ENCODE peak calls at places on chromosomes 2 and 18, in six cellular contexts. V is GM12878, L is thyroid gland, O is right lobe of liver, F is adrenal gland, Z is vagina. Y is an unnamed sample.

GRCh38 chr18:31497711-31498449 is at the start of gene DSG2:
- DNase-seq in V (no peak), L (peak), O (peak), F (peak), Z (no peak), Y (peak)

GRCh38 chr2:15984367-15985255 is 44.3 kb downstream of the MYCN start:
- DNase-seq in V (no peak), L (peak), O (no peak), F (no peak), Z (no peak), Y (no peak)

GRCh38 chr2:71631411-71631931 is 178.1 kb downstream of the DYSF start:
- DNase-seq in V (no peak), L (no peak), O (no peak), F (no peak), Z (no peak), Y (no peak)

GRCh38 chr2:89842180-89842908 is 1150.9 kb downstream of the RPIA start:
- DNase-seq in V (no peak), L (no peak), O (no peak), F (no peak), Z (no peak), Y (no peak)

GRCh38 chr2:216548901-216549321 is 50.3 kb downstream of the RPL37A start:
- DNase-seq in V (no peak), L (peak), O (no peak), F (no peak), Z (no peak), Y (peak)

GRCh38 chr2:234293973-234294372 is 202.9 kb downstream of the ARL4C start:
- DNase-seq in V (no peak), L (no peak), O (no peak), F (no peak), Z (no peak), Y (no peak)

GRCh38 chr2:229342376-229342775 is 71.3 kb upstream of the PID1 start:
- DNase-seq in V (no peak), L (peak), O (peak), F (peak), Z (no peak), Y (peak)

GRCh38 chr2:152336854-152337510 is 2.0 kb downstream of the FMNL2 start:
- DNase-seq in V (no peak), L (peak), O (no peak), F (peak), Z (no peak), Y (no peak)

GRCh38 chr2:73963385-73964120 is 21.2 kb upstream of the TET3 start:
- DNase-seq in V (peak), L (no peak), O (no peak), F (peak), Z (no peak), Y (no peak)

GRCh38 chr2:149004836-149005235 is 33.7 kb upstream of the LYPD6B start:
- DNase-seq in V (no peak), L (no peak), O (no peak), F (no peak), Z (no peak), Y (no peak)

GRCh38 chr2:159711562-159712193 is 628 bp upstream of the MARCHF7 start:
- DNase-seq in V (peak), L (no peak), O (no peak), F (no peak), Z (no peak), Y (no peak)

GRCh38 chr2:191048073-191048472 is 34.1 kb upstream of the STAT1 start:
- DNase-seq in V (no peak), L (no peak), O (no peak), F (no peak), Z (no peak), Y (no peak)

GRCh38 chr2:47950340-47951280 is 44.3 kb upstream of the FBXO11 start:
- DNase-seq in V (no peak), L (no peak), O (no peak), F (no peak), Z (no peak), Y (no peak)

GRCh38 chr2:240149943-240150784 is 9.7 kb upstream of the OTOS start:
- DNase-seq in V (no peak), L (peak), O (no peak), F (no peak), Z (no peak), Y (no peak)

GRCh38 chr2:194545978-194546377 is 1111.0 kb upstream of the SLC39A10 start:
- DNase-seq in V (no peak), L (no peak), O (no peak), F (no peak), Z (no peak), Y (no peak)

GRCh38 chr2:7508220-7508943 is 591.2 kb downstream of the RNF144A start:
- DNase-seq in V (no peak), L (no peak), O (no peak), F (no peak), Z (no peak), Y (no peak)

GRCh38 chr2:206832886-206833285 is 67.5 kb downstream of the FASTKD2 start:
- DNase-seq in V (no peak), L (no peak), O (no peak), F (no peak), Z (no peak), Y (no peak)

GRCh38 chr2:164073053-164073757 is 337.4 kb upstream of the FIGN start:
- DNase-seq in V (no peak), L (peak), O (no peak), F (no peak), Z (no peak), Y (no peak)

GRCh38 chr2:233088598-233089345 is 28.6 kb downstream of the INPP5D start:
- DNase-seq in V (no peak), L (no peak), O (no peak), F (no peak), Z (no peak), Y (no peak)

GRCh38 chr2:38279201-38279600 is 97.9 kb downstream of the ATL2 start:
- DNase-seq in V (no peak), L (no peak), O (no peak), F (no peak), Z (no peak), Y (no peak)

GRCh38 chr2:120161190-120161589 is 62.0 kb downstream of the TMEM185B start:
- DNase-seq in V (no peak), L (no peak), O (no peak), F (no peak), Z (no peak), Y (no peak)

GRCh38 chr18:65610939-65611338 is 139.9 kb upstream of the CDH7 start:
- DNase-seq in V (no peak), L (no peak), O (no peak), F (no peak), Z (no peak), Y (no peak)

GRCh38 chr2:188628989-188629889 is 337.6 kb downstream of the GULP1 start:
- DNase-seq in V (no peak), L (no peak), O (no peak), F (no peak), Z (no peak), Y (no peak)

GRCh38 chr2:238098854-238099708 is 1.1 kb upstream of the ESPNL start:
- DNase-seq in V (no peak), L (no peak), O (peak), F (no peak), Z (peak), Y (no peak)

GRCh38 chr2:238099709-238100048 is 461 bp upstream of the ESPNL start:
- DNase-seq in V (no peak), L (no peak), O (no peak), F (no peak), Z (peak), Y (no peak)

GRCh38 chr2:238097201-238097987 is 2.7 kb upstream of the ESPNL start:
- DNase-seq in V (no peak), L (no peak), O (no peak), F (no peak), Z (no peak), Y (peak)

GRCh38 chr2:238096311-238097011 is 3.7 kb upstream of the ESPNL start:
- DNase-seq in V (no peak), L (no peak), O (no peak), F (no peak), Z (no peak), Y (peak)

DNA sequence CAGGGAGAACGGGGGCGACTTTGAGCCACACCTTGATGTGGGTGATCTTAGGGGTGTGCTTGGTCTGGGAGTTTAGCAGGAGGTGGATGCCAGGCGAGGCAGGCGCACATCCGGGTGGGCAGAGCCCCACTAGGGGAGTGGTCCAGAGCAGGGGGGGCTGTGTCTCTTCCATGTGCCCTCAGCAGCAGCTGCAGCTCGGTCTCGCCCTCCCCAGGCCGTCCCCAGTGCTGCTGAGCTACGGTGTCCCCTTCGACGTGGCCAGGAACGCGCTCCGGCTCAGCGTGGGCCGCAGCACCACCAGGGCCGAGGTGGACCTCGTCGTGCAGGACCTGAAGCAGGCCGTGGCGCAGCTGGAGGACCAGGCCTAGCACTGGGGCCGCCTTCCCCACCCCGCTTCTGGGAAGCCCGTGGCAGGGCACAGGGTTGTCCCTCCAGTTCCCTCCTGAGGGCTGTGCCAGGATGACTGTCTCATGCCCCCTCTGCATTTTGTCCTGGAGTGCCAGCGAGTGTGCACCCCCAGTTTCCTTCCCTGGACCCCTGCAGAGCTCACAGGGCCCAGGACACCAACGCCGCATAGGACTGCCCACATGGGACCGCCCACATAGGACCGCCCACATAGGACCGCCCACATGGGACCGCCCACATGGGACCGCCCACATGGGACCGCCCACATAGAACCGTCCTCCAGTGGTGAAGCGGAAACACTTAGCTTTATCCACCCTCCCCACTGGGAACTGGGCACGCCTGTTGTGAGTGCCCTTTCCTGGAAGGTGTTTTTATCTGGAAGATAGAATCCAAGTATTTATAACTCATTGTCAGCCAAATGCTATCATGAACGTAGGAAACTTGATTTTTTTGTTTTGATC is 1.9 kb upstream of the ESPNL start:
- DNase-seq in V (no peak), L (no peak), O (peak), F (peak), Z (peak), Y (peak)
- TF ChIP-seq POLR2A in V (peak), L (no peak), O (no peak), F (no peak), Z (no peak), Y (no peak)

GRCh38 chr2:18369750-18370149 is 190.7 kb downstream of the RDH14 start:
- DNase-seq in V (no peak), L (no peak), O (no peak), F (no peak), Z (no peak), Y (no peak)
- TF ChIP-seq POLR2A in V (no peak), L (no peak), O (no peak), F (no peak), Z (no peak), Y (no peak)

GRCh38 chr2:241692448-241692847 is 5.8 kb upstream of the DTYMK start:
- DNase-seq in V (no peak), L (no peak), O (no peak), F (no peak), Z (no peak), Y (no peak)

GRCh38 chr2:241686649-241687425 is at the start of gene DTYMK:
- DNase-seq in V (peak), L (peak), O (peak), F (peak), Z (no peak), Y (peak)

GRCh38 chr2:241689306-241689705 is 2.7 kb upstream of the DTYMK start:
- DNase-seq in V (no peak), L (no peak), O (no peak), F (no peak), Z (no peak), Y (no peak)

GRCh38 chr2:241686322-241686648 is 330 bp downstream of the DTYMK start:
- DNase-seq in V (no peak), L (peak), O (no peak), F (no peak), Z (no peak), Y (no peak)

GRCh38 chr2:241690202-241690717 is 3.6 kb upstream of the DTYMK start:
- DNase-seq in V (no peak), L (no peak), O (no peak), F (no peak), Z (no peak), Y (no peak)
- TF ChIP-seq POLR2A in V (peak), L (no peak), O (no peak), F (no peak), Z (no peak), Y (no peak)

DNA sequence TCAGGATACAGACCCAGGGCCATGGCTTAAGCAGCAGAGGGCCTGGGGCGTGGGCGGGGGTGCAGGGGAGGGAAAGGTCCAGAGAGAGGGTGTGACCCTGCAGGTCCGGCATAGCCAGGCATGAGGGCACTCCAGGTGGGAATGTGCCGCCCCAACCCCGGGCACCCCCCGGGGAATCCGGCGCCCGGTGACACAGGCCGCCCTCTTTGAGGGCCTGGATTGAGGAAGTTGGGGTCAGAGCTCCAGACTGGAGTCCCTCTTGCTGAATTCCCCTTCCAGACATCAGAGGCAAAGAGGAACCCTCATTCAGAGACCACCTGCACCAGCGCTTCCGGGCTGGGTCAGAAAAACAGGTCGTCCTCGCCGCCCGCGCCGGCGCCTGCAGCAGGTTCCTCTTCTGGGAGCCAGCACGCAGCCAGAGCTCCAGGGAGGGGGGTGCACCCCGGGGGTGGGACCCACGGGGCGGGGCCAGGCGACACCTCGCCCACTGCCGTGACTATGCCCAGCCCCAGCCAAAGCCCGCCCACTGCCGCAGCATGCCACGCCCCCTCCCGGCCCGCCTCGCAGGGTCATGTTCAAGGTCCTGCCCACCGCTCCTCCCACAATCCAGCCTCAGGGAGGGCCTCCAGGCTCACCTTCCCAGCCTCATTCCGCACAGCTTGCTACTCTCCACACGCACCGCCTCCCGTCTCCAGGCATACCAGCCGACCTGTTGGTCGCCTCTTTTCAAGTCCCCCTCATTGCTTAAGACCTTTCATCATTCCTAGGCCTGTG is 98.3 kb upstream of the ID2 start:
- DNase-seq in V (peak), L (peak), O (peak), F (peak), Z (peak), Y (peak)
- TF ChIP-seq POLR2A in V (peak), L (peak), O (peak), F (peak), Z (no peak), Y (no peak)

DNA sequence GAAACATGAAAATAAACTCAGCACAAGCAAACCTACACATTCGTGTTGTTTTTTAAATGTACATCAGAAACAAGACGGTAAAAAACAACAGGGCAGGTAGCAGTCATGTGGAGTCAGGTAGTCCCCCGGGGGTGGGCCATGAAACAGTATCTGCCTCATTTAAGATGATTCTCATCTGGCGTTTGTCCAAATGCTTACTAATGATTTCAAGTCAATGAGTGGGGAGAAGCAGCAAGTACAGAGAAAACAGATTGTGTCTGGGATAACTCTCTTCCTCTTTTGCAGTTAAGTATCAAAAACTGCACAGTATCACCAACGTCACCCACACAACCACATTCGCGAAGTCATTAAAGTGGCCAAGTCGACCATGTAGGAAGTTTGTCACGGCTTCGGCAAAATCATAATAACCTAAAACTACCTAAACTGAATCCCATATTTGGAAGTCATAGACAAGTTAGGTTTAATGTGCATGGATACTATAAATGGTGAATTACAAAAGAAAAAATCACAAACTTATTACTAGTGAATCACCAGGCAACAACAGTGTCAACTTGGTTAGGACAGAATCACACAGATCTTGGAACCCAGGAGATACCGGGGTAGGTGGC is 1.2 kb downstream of the LAPTM4A start:
- DNase-seq in V (peak), L (no peak), O (no peak), F (peak), Z (no peak), Y (no peak)
- TF ChIP-seq POLR2A in V (peak), L (no peak), O (no peak), F (peak), Z (no peak), Y (no peak)

GRCh38 chr2:235669983-235670962 is 176.4 kb downstream of the AGAP1 start:
- DNase-seq in V (no peak), L (peak), O (no peak), F (peak), Z (no peak), Y (peak)
- TF ChIP-seq POLR2A in V (no peak), L (no peak), O (no peak), F (no peak), Z (no peak), Y (no peak)

DNA sequence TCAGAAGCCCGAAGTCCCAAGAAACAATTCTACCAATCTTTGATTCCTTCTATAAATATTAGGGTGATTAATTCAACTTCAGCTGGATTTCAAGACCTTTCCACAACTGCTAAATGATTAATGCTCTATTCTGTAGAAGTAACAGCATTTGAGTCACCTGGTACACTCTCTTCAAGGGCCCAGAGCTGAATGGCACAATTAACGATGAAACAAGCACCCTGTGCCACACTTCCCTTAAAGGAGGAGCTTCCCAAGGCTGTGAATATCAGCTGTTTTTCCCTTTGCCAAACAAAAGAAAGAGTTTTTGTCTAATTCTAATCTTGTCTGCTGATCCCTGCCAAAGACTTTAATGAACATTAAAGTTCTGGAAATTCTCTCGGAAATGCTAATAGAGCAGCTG is 56.0 kb downstream of the BOD1L2 start:
- DNase-seq in V (no peak), L (no peak), O (no peak), F (no peak), Z (no peak), Y (no peak)
- TF ChIP-seq POLR2A in V (no peak), L (no peak), O (no peak), F (no peak), Z (no peak), Y (no peak)

Y was measured in heart left ventricle.